ENCODE peak calls at places on chromosome 21, in nine cellular contexts. D is body of pancreas; F is activated CD4-positive, alpha-beta T cell treated with anti-CD3 and anti-CD28 coated beads for 24 hours; J is heart left ventricle; K is keratinocyte; B is K562; Z is gastrocnemius medialis; N is lung; R is lower lobe of right lung. Q is an unnamed sample.

GRCh38 chr21:36347962-36348328 is 27.9 kb downstream of the MORC3 start:
- DNase-seq in J (no peak), N (no peak), K (no peak), F (no peak), D (no peak), Z (no peak), B (no peak), R (no peak), Q (no peak)

GRCh38 chr21:41422546-41423372 is 3.3 kb upstream of the MX1 start:
- DNase-seq in Z (no peak), R (no peak), J (no peak), N (no peak), D (no peak), B (no peak), K (no peak), F (no peak), Q (no peak)

GRCh38 chr21:33967086-33967571 is 51.5 kb upstream of the ATP5PO start:
- DNase-seq in F (no peak), K (no peak), B (no peak), N (no peak), Z (no peak), R (no peak), D (no peak), J (no peak), Q (no peak)

GRCh38 chr21:31142600-31142999 is 104.3 kb upstream of the KRTAP19-8 start:
- DNase-seq in Z (no peak), N (no peak), J (no peak), D (no peak), F (no peak), K (no peak), R (no peak), B (no peak), Q (no peak)

GRCh38 chr21:35738342-35738961 is 321.9 kb downstream of the SETD4 start:
- DNase-seq in K (no peak), J (no peak), R (no peak), F (no peak), D (no peak), N (no peak), Z (no peak), B (no peak), Q (no peak)

GRCh38 chr21:44926364-44927101 is 5.8 kb upstream of the ITGB2 start:
- DNase-seq in B (no peak), R (peak), F (no peak), J (no peak), K (no peak), Z (no peak), N (no peak), D (no peak), Q (peak)

GRCh38 chr21:36873511-36873910 is 93.0 kb downstream of the HLCS start:
- DNase-seq in N (no peak), F (no peak), R (no peak), D (no peak), J (no peak), K (no peak), Z (no peak), B (no peak), Q (no peak)

GRCh38 chr21:46294647-46295176 is 8.6 kb downstream of the YBEY start:
- DNase-seq in B (peak), Z (no peak), R (peak), K (no peak), J (no peak), D (no peak), F (no peak), N (no peak), Q (no peak)

GRCh38 chr21:45132841-45133573 is 58.6 kb downstream of the ADARB1 start:
- DNase-seq in N (no peak), D (no peak), F (no peak), J (no peak), B (no peak), K (no peak), R (no peak), Z (peak), Q (peak)

GRCh38 chr21:35252831-35253230 is 203.7 kb upstream of the RUNX1 start:
- DNase-seq in Z (no peak), B (no peak), N (no peak), R (no peak), D (no peak), K (no peak), J (no peak), F (no peak), Q (no peak)

GRCh38 chr21:42062543-42063022 is 8.5 kb upstream of the UMODL1 start:
- DNase-seq in R (peak), Z (peak), N (no peak), D (no peak), F (peak), J (peak), B (no peak), K (no peak), Q (no peak)

GRCh38 chr21:29209696-29210095 is 79.3 kb downstream of the MAP3K7CL start:
- DNase-seq in J (no peak), D (no peak), Z (no peak), K (no peak), B (no peak), F (no peak), R (no peak), N (no peak), Q (no peak)

GRCh38 chr21:41711416-41712023 is 55.3 kb downstream of the RIPK4 start:
- DNase-seq in B (no peak), J (no peak), N (no peak), K (no peak), D (no peak), F (no peak), Z (no peak), R (no peak), Q (no peak)

GRCh38 chr21:15015622-15016471 is 49.0 kb downstream of the NRIP1 start:
- DNase-seq in N (no peak), B (no peak), F (no peak), J (no peak), K (peak), Z (no peak), R (no peak), D (no peak), Q (no peak)

GRCh38 chr21:41630249-41630648 is 122.3 kb upstream of the TMPRSS2 start:
- DNase-seq in J (no peak), K (no peak), D (no peak), B (no peak), F (no peak), N (no peak), Z (no peak), R (no peak), Q (no peak)

Q was measured in GDM1.